ENCODE peak calls at places on chromosomes 7 and 10, in nine cellular contexts. D, J, U, V, F, W, L, Z and M are unnamed samples.

GRCh38 chr7:67566101-67566500 is 569.5 kb downstream of the TYW1 start:
- DNase-seq in D (no peak), J (no peak), U (no peak), V (no peak), F (no peak), W (no peak), L (no peak), Z (peak), M (no peak)

GRCh38 chr7:145928937-145929336 is 187.7 kb upstream of the CNTNAP2 start:
- DNase-seq in D (no peak), J (no peak), U (no peak), V (no peak), F (no peak), W (no peak), L (no peak), Z (peak), M (no peak)

GRCh38 chr10:101614957-101615759 is 27.0 kb downstream of the DPCD start:
- DNase-seq in D (no peak), J (no peak), U (no peak), V (no peak), F (no peak), W (no peak), L (no peak), Z (no peak), M (peak)

GRCh38 chr7:115477193-115477651 is 553.3 kb downstream of the TFEC start:
- DNase-seq in D (no peak), J (peak), U (no peak), V (no peak), F (no peak), W (no peak), L (no peak), Z (no peak), M (peak)

GRCh38 chr10:69455009-69455763 is 3.9 kb downstream of the TSPAN15 start:
- DNase-seq in D (no peak), J (no peak), U (no peak), V (no peak), F (no peak), W (no peak), L (no peak), Z (no peak), M (no peak)

GRCh38 chr7:92699560-92699959 is 109.4 kb upstream of the FAM133B start:
- DNase-seq in D (no peak), J (no peak), U (no peak), V (no peak), F (no peak), W (no peak), L (no peak), Z (peak), M (no peak)

GRCh38 chr7:45642044-45642443 is 67.9 kb downstream of the ADCY1 start:
- DNase-seq in D (no peak), J (no peak), U (no peak), V (peak), F (no peak), W (no peak), L (no peak), Z (no peak), M (no peak)

GRCh38 chr10:30980951-30981616 is 50.6 kb downstream of the ZNF438 start:
- DNase-seq in D (no peak), J (peak), U (no peak), V (no peak), F (peak), W (peak), L (peak), Z (peak), M (no peak)

GRCh38 chr10:34889004-34889869 is 74.1 kb upstream of the PARD3 start:
- DNase-seq in D (no peak), J (no peak), U (no peak), V (no peak), F (no peak), W (no peak), L (no peak), Z (peak), M (no peak)

GRCh38 chr7:1743481-1744230 is 73.6 kb downstream of the ELFN1 start:
- DNase-seq in D (no peak), J (peak), U (no peak), V (no peak), F (no peak), W (no peak), L (no peak), Z (no peak), M (no peak)

GRCh38 chr10:70915206-70915605 is 26.8 kb upstream of the PCBD1 start:
- DNase-seq in D (no peak), J (no peak), U (no peak), V (no peak), F (no peak), W (no peak), L (no peak), Z (no peak), M (no peak)

GRCh38 chr10:49817845-49818244 is 55.7 kb upstream of the OGDHL start:
- DNase-seq in D (no peak), J (no peak), U (no peak), V (no peak), F (no peak), W (no peak), L (no peak), Z (no peak), M (no peak)

GRCh38 chr10:117226813-117227451 is 14.0 kb upstream of the SLC18A2 start:
- DNase-seq in D (peak), J (no peak), U (no peak), V (peak), F (no peak), W (no peak), L (no peak), Z (peak), M (peak)

GRCh38 chr7:152969839-152970238 is 210.3 kb downstream of the ACTR3B start:
- DNase-seq in D (no peak), J (no peak), U (no peak), V (no peak), F (no peak), W (no peak), L (no peak), Z (no peak), M (no peak)

GRCh38 chr7:117802660-117803059 is 70.6 kb downstream of the CTTNBP2 start:
- DNase-seq in D (no peak), J (no peak), U (no peak), V (no peak), F (no peak), W (no peak), L (no peak), Z (no peak), M (no peak)

GRCh38 chr7:158124671-158125079 is 462.9 kb downstream of the PTPRN2 start:
- DNase-seq in D (no peak), J (no peak), U (no peak), V (no peak), F (peak), W (no peak), L (no peak), Z (no peak), M (no peak)

GRCh38 chr7:38625866-38626265 is 5.3 kb downstream of the AMPH start:
- DNase-seq in D (no peak), J (no peak), U (no peak), V (no peak), F (no peak), W (no peak), L (no peak), Z (no peak), M (no peak)

GRCh38 chr7:134458341-134458805 is 527 bp downstream of the AKR1B1 start:
- DNase-seq in D (peak), J (peak), U (peak), V (peak), F (peak), W (peak), L (peak), Z (peak), M (peak)

GRCh38 chr10:96797485-96797884 is 34.6 kb upstream of the LCOR start:
- DNase-seq in D (no peak), J (no peak), U (no peak), V (no peak), F (no peak), W (no peak), L (no peak), Z (no peak), M (no peak)

GRCh38 chr7:155594163-155594732 is 47.9 kb upstream of the CNPY1 start:
- DNase-seq in D (no peak), J (no peak), U (no peak), V (no peak), F (peak), W (no peak), L (no peak), Z (no peak), M (no peak)

GRCh38 chr10:119103687-119104652 is at the start of gene DENND10:
- DNase-seq in D (peak), J (peak), U (peak), V (peak), F (peak), W (no peak), L (peak), Z (peak), M (peak)

GRCh38 chr10:71643904-71644303 is 75.7 kb downstream of the C10orf105 start:
- DNase-seq in D (no peak), J (no peak), U (no peak), V (peak), F (no peak), W (no peak), L (no peak), Z (no peak), M (no peak)

GRCh38 chr10:4650572-4650971 is 175.4 kb upstream of the AKR1E2 start:
- DNase-seq in D (no peak), J (no peak), U (no peak), V (no peak), F (no peak), W (no peak), L (no peak), Z (no peak), M (no peak)

GRCh38 chr10:56928717-56929116 is 567.7 kb upstream of the ZWINT start:
- DNase-seq in D (no peak), J (no peak), U (no peak), V (no peak), F (no peak), W (no peak), L (no peak), Z (peak), M (no peak)